ENCODE peak calls at places on chromosomes 11 and 22, in five cellular contexts. V is activated T-helper 9 cell treated with anti-CD3 and anti-CD28 coated beads, Interleukin-2, amount 50 U/mL, for 16 hours; H is PC-3; P is fibroblast of lung; B is adipocyte. W is an unnamed sample.

GRCh38 chr22:39954584-39955055 is 5.6 kb upstream of the TMA7B start:
- DNase-seq in V (no peak), H (peak), P (peak), B (peak), W (peak)

GRCh38 chr11:83087035-83087434 is 15.3 kb upstream of the RAB30 start:
- DNase-seq in P (peak), H (peak), V (no peak), B (no peak), W (no peak)

GRCh38 chr11:122089111-122089510 is 26.9 kb downstream of the BLID start:
- DNase-seq in B (no peak), P (no peak), V (no peak), H (peak), W (no peak)

GRCh38 chr11:11148104-11148509 is 204.9 kb downstream of the CSNK2A3 start:
- DNase-seq in V (no peak), H (peak), B (peak), P (peak), W (no peak)

GRCh38 chr22:49212466-49212865 is 615.2 kb downstream of the BRD1 start:
- DNase-seq in V (no peak), B (no peak), P (no peak), H (no peak), W (no peak)

GRCh38 chr11:126307706-126308105 is 3.8 kb downstream of the DCPS start:
- DNase-seq in V (no peak), P (peak), B (peak), H (peak), W (no peak)

GRCh38 chr11:2837096-2837601 is 48.4 kb downstream of the CDKN1C start:
- DNase-seq in V (no peak), P (no peak), B (peak), H (peak), W (no peak)

GRCh38 chr11:119415966-119416365 is 7.0 kb downstream of the THY1 start:
- DNase-seq in H (no peak), P (no peak), V (no peak), B (no peak), W (no peak)

GRCh38 chr11:66727282-66727882 is 1.6 kb downstream of the SPTBN2 start:
- DNase-seq in V (no peak), B (peak), P (peak), H (peak), W (no peak)

GRCh38 chr11:12599408-12600143 is 74.6 kb upstream of the TEAD1 start:
- DNase-seq in H (peak), P (no peak), V (peak), B (no peak), W (peak)

GRCh38 chr11:8339592-8340022 is 75.9 kb upstream of the LMO1 start:
- DNase-seq in V (no peak), B (no peak), P (no peak), H (no peak), W (no peak)

GRCh38 chr11:68651208-68651984 is 32.9 kb upstream of the GAL start:
- DNase-seq in P (peak), B (no peak), H (no peak), V (no peak), W (no peak)

GRCh38 chr11:88404932-88405710 is 67.6 kb upstream of the CTSC start:
- DNase-seq in H (no peak), B (no peak), P (no peak), V (no peak), W (no peak)

GRCh38 chr22:43861529-43861928 is 784 bp downstream of the SULT4A1 start:
- DNase-seq in H (no peak), V (no peak), P (peak), B (no peak), W (no peak)

GRCh38 chr11:72969894-72970335 is 155.7 kb downstream of the ATG16L2 start:
- DNase-seq in B (peak), P (peak), V (no peak), H (peak), W (no peak)

GRCh38 chr11:95500466-95500865 is 269.5 kb upstream of the SESN3 start:
- DNase-seq in H (no peak), P (no peak), B (peak), V (no peak), W (no peak)

GRCh38 chr11:130369141-130369691 is 54.5 kb upstream of the ZBTB44 start:
- DNase-seq in P (no peak), V (no peak), B (no peak), H (no peak), W (no peak)

GRCh38 chr22:17258015-17258827 is 39.0 kb upstream of the ADA2 start:
- DNase-seq in P (peak), H (peak), V (peak), B (no peak), W (peak)

GRCh38 chr11:62493801-62494200 is 52.8 kb downstream of the AHNAK start:
- DNase-seq in V (no peak), P (no peak), B (no peak), H (no peak), W (no peak)

GRCh38 chr11:11416917-11417316 is 63.9 kb upstream of the CSNK2A3 start:
- DNase-seq in P (peak), B (peak), V (no peak), H (peak), W (no peak)

GRCh38 chr11:12792590-12792989 is 118.4 kb downstream of the TEAD1 start:
- DNase-seq in P (peak), B (peak), H (peak), V (no peak), W (no peak)

GRCh38 chr11:59630493-59630892 is 14.9 kb upstream of the OSBP start:
- DNase-seq in B (no peak), P (no peak), V (no peak), H (no peak), W (no peak)

GRCh38 chr11:47132981-47133380 is 43.7 kb downstream of the ARFGAP2 start:
- DNase-seq in B (no peak), H (no peak), V (no peak), P (no peak), W (no peak)

GRCh38 chr11:133894956-133895549 is 49.7 kb upstream of the SPATA19 start:
- DNase-seq in H (no peak), P (peak), V (no peak), B (peak), W (no peak)

GRCh38 chr11:115626414-115626813 is 122.2 kb upstream of the CADM1 start:
- DNase-seq in H (no peak), B (no peak), V (no peak), P (peak), W (no peak)

GRCh38 chr11:61685611-61685955 is 5.4 kb downstream of the DAGLA start:
- DNase-seq in H (no peak), P (no peak), B (no peak), V (no peak), W (no peak)